ENCODE peak calls at places on chromosomes 6 and 20, in nine cellular contexts. J is OCI-LY7, X is left lung, H is cardiac muscle cell, F is uterus, I is ascending aorta, R is MM.1S, M is mesendoderm, C is lung. D is an unnamed sample.

GRCh38 chr6:127967708-127968107 is 66.8 kb upstream of the THEMIS start:
- DNase-seq in R (no peak), X (no peak), H (no peak), F (no peak), I (no peak), C (no peak), M (no peak), J (no peak), D (no peak)

GRCh38 chr6:11172501-11173337 is 59.7 kb downstream of the NEDD9 start:
- DNase-seq in C (peak; percentile 70), I (no peak), H (peak; percentile 70), R (peak; percentile 36), X (peak; percentile 90), F (peak; percentile 66), M (peak; percentile 79), J (peak; percentile 66), D (peak; percentile 11)

GRCh38 chr20:62921119-62921687 is 5.1 kb downstream of the DIDO1 start:
- DNase-seq in H (peak; percentile 85), X (no peak), R (peak; percentile 16), F (no peak), J (peak; percentile 64), M (peak; percentile 92), C (no peak), I (no peak), D (no peak)

GRCh38 chr20:53081916-53082863 is 110.0 kb downstream of the TSHZ2 start:
- DNase-seq in M (peak; percentile 17), F (no peak), C (no peak), X (no peak), R (no peak), I (no peak), J (no peak), H (no peak), D (no peak)

GRCh38 chr6:166075925-166076324 is 91.7 kb downstream of the TBXT start:
- DNase-seq in I (no peak), F (no peak), X (no peak), J (no peak), C (no peak), M (no peak), R (no peak), H (no peak), D (no peak)

GRCh38 chr6:14673201-14673600 is 555.6 kb downstream of the CD83 start:
- DNase-seq in C (no peak), H (no peak), J (no peak), R (no peak), X (no peak), I (no peak), F (no peak), M (no peak), D (no peak)

GRCh38 chr6:140217283-140217682 is 842.8 kb upstream of the CITED2 start:
- DNase-seq in X (no peak), M (no peak), J (no peak), C (no peak), F (no peak), R (no peak), H (no peak), I (no peak), D (no peak)

GRCh38 chr6:143528164-143528811 is 16.8 kb upstream of the FUCA2 start:
- DNase-seq in I (no peak), F (no peak), J (no peak), X (no peak), M (no peak), C (no peak), H (no peak), R (no peak), D (no peak)

GRCh38 chr6:39602590-39603319 is 122.5 kb downstream of the KIF6 start:
- DNase-seq in M (no peak), J (no peak), X (no peak), F (no peak), C (peak; percentile 46), H (no peak), R (no peak), I (no peak), D (no peak)

GRCh38 chr6:160998217-160998616 is 6.6 kb downstream of the MAP3K4 start:
- DNase-seq in M (no peak), H (no peak), F (no peak), C (no peak), I (no peak), X (no peak), J (no peak), R (no peak), D (no peak)

GRCh38 chr6:149077208-149077607 is 240.3 kb upstream of the TAB2 start:
- DNase-seq in F (no peak), J (no peak), R (no peak), H (no peak), X (no peak), I (no peak), M (no peak), C (no peak), D (no peak)

GRCh38 chr6:119514355-119514754 is 164.8 kb upstream of the MAN1A1 start:
- DNase-seq in M (no peak), C (no peak), R (no peak), F (no peak), I (no peak), H (no peak), X (no peak), J (no peak), D (no peak)

GRCh38 chr6:3090013-3090412 is 21.7 kb downstream of the RIPK1 start:
- DNase-seq in H (no peak), I (no peak), C (no peak), F (no peak), J (no peak), R (no peak), X (no peak), M (no peak), D (no peak)
- H3K27ac ChIP-seq in H (no peak overlapping the region), I (no peak overlapping the region), C (no peak overlapping the region), F (no peak overlapping the region), J (no peak overlapping the region), R (no peak overlapping the region), X (no peak overlapping the region), M (no peak overlapping the region), D (no peak overlapping the region)

DNA sequence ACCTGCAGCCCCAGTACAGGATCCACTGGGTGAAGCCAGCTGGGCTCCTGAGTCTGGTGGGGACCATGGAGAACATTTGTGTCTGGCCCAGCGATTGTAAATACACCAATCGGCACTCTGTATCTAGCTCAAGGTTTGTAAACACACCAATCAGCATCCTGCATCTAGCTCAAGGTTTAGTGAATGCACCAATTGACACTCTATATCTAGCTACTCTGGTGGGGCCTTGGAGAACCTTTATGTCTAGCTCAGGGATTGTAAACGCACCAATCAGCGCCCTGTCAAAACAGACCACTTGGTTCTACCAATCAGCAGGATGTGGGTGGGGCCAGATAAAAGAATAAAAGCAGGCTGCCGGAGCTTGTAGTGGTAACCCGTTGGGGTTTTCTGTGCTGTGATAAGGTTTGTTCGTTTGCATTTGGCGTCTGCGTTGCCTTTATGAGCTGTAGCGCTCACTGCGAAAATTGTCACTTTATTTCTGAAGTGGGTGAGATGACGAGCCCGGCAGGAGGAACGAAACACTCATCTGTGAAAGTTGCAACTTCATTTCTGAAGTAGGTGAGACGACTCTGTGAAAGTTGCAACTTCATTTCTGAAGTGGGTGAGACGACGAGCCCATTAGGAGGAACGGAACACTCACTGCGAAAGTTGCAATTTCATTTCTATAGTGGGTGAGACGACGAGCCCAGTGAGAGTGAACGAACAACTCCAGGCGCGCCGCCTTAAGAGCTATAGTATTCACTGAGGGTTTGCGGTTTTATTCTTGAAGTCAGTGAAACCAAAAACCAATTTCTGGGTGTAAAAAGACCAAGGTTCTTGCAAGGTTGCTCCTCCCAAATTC is 31.1 kb downstream of the SERPINB6 start:
- DNase-seq in J (peak; percentile 25), C (peak; percentile 27), X (no peak), R (peak; percentile 91), I (no peak), H (no peak), F (no peak), M (no peak), D (no peak)
- H3K27ac ChIP-seq in J (peak overlapping the region; percentile 38), C (no peak overlapping the region), X (no peak overlapping the region), R (peak overlapping the region; percentile 37), I (no peak overlapping the region), H (no peak overlapping the region), F (no peak overlapping the region), M (no peak overlapping the region), D (no peak overlapping the region)

DNA sequence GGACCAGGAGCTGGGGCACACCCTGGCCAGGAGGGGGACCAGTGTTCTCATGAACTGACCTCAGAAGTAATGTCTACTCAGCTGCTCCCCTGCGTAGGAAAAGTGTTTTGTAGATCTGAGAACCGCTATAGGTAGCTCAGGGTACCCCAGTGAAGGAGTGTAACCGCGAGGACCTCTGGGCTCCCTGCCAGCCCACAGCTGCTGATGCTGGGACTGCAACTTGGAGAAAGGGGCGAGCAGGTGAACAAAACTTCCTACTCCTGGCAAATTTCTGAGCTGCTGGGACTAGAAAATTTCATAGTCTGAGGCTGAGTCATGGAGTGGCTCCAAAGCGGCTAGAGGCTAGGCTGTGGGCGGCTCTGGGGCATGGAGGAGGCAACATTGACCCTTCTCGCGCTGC is 51.9 kb downstream of the PYGB start:
- DNase-seq in F (no peak), M (peak; percentile 16), I (no peak), X (no peak), R (peak; percentile 85), J (no peak), C (no peak), H (no peak), D (no peak)
- H3K27ac ChIP-seq in F (no peak overlapping the region), M (no peak overlapping the region), I (no peak overlapping the region), X (no peak overlapping the region), R (peak overlapping the region; percentile 100), J (no peak overlapping the region), C (no peak overlapping the region), H (peak overlapping the region; percentile 66), D (no peak overlapping the region)

GRCh38 chr20:25541676-25542075 is 43.7 kb downstream of the NINL start:
- DNase-seq in H (no peak), M (no peak), X (no peak), I (no peak), C (no peak), F (no peak), J (no peak), R (no peak), D (no peak)

GRCh38 chr20:25537890-25538289 is 47.4 kb downstream of the NINL start:
- DNase-seq in M (no peak), R (no peak), F (no peak), X (no peak), H (no peak), I (no peak), C (no peak), J (no peak), D (no peak)

GRCh38 chr20:25540273-25540672 is 45.1 kb downstream of the NINL start:
- DNase-seq in H (peak; percentile 13), R (peak; percentile 18), J (no peak), C (no peak), I (no peak), M (peak; percentile 87), X (no peak), F (no peak), D (no peak)

GRCh38 chr20:25539742-25540201 is 45.6 kb downstream of the NINL start:
- DNase-seq in J (no peak), F (no peak), I (no peak), X (no peak), M (no peak), H (no peak), C (no peak), R (no peak), D (no peak)

GRCh38 chr20:25538838-25539665 is 46.3 kb downstream of the NINL start:
- DNase-seq in R (no peak), M (no peak), J (no peak), H (peak; percentile 42), I (no peak), C (no peak), X (no peak), F (no peak), D (no peak)
- H3K27ac ChIP-seq in R (peak overlapping the region; percentile 8), M (no peak overlapping the region), J (no peak overlapping the region), H (peak overlapping the region; percentile 85), I (peak overlapping the region; percentile 65), C (peak overlapping the region; percentile 54), X (no peak overlapping the region), F (no peak overlapping the region), D (peak overlapping the region; percentile 64)

GRCh38 chr6:75203721-75204120 is 2.1 kb downstream of the COL12A1 start:
- DNase-seq in X (no peak), J (no peak), H (no peak), I (no peak), F (peak; percentile 46), M (no peak), R (no peak), C (no peak), D (no peak)
- H3K27ac ChIP-seq in X (peak overlapping the region; percentile 84), J (no peak overlapping the region), H (no peak overlapping the region), I (peak overlapping the region; percentile 87), F (peak overlapping the region; percentile 91), M (no peak overlapping the region), R (no peak overlapping the region), C (no peak overlapping the region), D (peak overlapping the region; percentile 62)